ENCODE peak calls at places on chromosomes 12 and 14, in six cellular contexts. T is body of pancreas, E is ovary, A is astrocyte of the spinal cord, R is lower lobe of right lung, U is upper lobe of right lung. P is an unnamed sample.

GRCh38 chr14:93943930-93944329 is 16.8 kb downstream of the FAM181A start:
- DNase-seq in T (no peak), E (no peak), A (no peak), R (no peak), U (no peak), P (no peak)

GRCh38 chr12:2783936-2784600 is 10.7 kb upstream of the FKBP4 start:
- DNase-seq in T (peak; percentile 63), E (peak; percentile 74), A (peak; percentile 37), R (peak; percentile 81), U (peak; percentile 83), P (peak; percentile 58)

GRCh38 chr12:114655934-114656697 is 27.9 kb downstream of the TBX3 start:
- DNase-seq in T (peak; percentile 42), E (peak; percentile 87), A (peak; percentile 93), R (no peak), U (no peak), P (peak; percentile 98)

GRCh38 chr12:62414180-62414579 is 52.4 kb upstream of the MON2 start:
- DNase-seq in T (no peak), E (no peak), A (no peak), R (no peak), U (no peak), P (no peak)

GRCh38 chr12:25135531-25136154 is 59.3 kb downstream of the DNAI7 start:
- DNase-seq in T (no peak), E (no peak), A (peak; percentile 27), R (no peak), U (no peak), P (no peak)

GRCh38 chr12:49865109-49865781 is 22.3 kb upstream of the BCDIN3D start:
- DNase-seq in T (no peak), E (no peak), A (no peak), R (no peak), U (no peak), P (no peak)

GRCh38 chr12:128918481-128918880 is 65.2 kb downstream of the GLT1D1 start:
- DNase-seq in T (no peak), E (no peak), A (no peak), R (no peak), U (no peak), P (no peak)

GRCh38 chr12:118044075-118044474 is 16.9 kb downstream of the WSB2 start:
- DNase-seq in T (no peak), E (no peak), A (no peak), R (no peak), U (no peak), P (no peak)

GRCh38 chr14:84792722-84793410 is 737.1 kb upstream of the FLRT2 start:
- DNase-seq in T (no peak), E (no peak), A (no peak), R (no peak), U (no peak), P (peak; percentile 17)

GRCh38 chr12:122096591-122097149 is 18.1 kb downstream of the MLXIP start:
- DNase-seq in T (peak; percentile 47), E (no peak), A (no peak), R (no peak), U (no peak), P (no peak)

GRCh38 chr14:76870146-76870545 is 43.9 kb downstream of the LRRC74A start:
- DNase-seq in T (peak; percentile 21), E (no peak), A (no peak), R (no peak), U (no peak), P (no peak)

GRCh38 chr14:72443991-72444431 is 449.9 kb downstream of the DPF3 start:
- DNase-seq in T (no peak), E (no peak), A (no peak), R (no peak), U (no peak), P (no peak)

GRCh38 chr14:95123895-95124579 is 33.3 kb downstream of the DICER1 start:
- DNase-seq in T (peak; percentile 18), E (peak; percentile 36), A (no peak), R (no peak), U (no peak), P (no peak)

GRCh38 chr12:58030566-58031279 is 89.4 kb downstream of the ATP23 start:
- DNase-seq in T (no peak), E (no peak), A (no peak), R (no peak), U (no peak), P (peak; percentile 11)

GRCh38 chr12:105946541-105946940 is 192.2 kb downstream of the NUAK1 start:
- DNase-seq in T (no peak), E (no peak), A (peak; percentile 80), R (no peak), U (no peak), P (peak; percentile 42)

GRCh38 chr12:94134226-94134795 is 14.1 kb upstream of the PLXNC1 start:
- DNase-seq in T (no peak), E (no peak), A (peak; percentile 60), R (no peak), U (no peak), P (peak; percentile 84)

GRCh38 chr12:102474438-102475064 is 5.8 kb downstream of the IGF1 start:
- DNase-seq in T (no peak), E (no peak), A (peak; percentile 28), R (no peak), U (no peak), P (peak; percentile 15)

GRCh38 chr14:76603713-76604112 is 157.6 kb upstream of the VASH1 start:
- DNase-seq in T (no peak), E (no peak), A (no peak), R (no peak), U (no peak), P (no peak)

GRCh38 chr12:100790558-100790957 is 4.0 kb upstream of the ANO4 start:
- DNase-seq in T (no peak), E (no peak), A (no peak), R (no peak), U (no peak), P (no peak)

GRCh38 chr14:67260965-67261364 is 19.7 kb downstream of the PALS1 start:
- DNase-seq in T (no peak), E (no peak), A (no peak), R (no peak), U (no peak), P (no peak)

GRCh38 chr12:10749700-10750384 is 26.7 kb upstream of the YBX3 start:
- DNase-seq in T (peak; percentile 89), E (peak; percentile 89), A (peak; percentile 96), R (peak; percentile 51), U (no peak), P (peak; percentile 97)

GRCh38 chr14:100398044-100398443 is 74.9 kb downstream of the SLC25A47 start:
- DNase-seq in T (no peak), E (no peak), A (no peak), R (no peak), U (no peak), P (no peak)

GRCh38 chr12:48157889-48158370 is 615 bp upstream of the ASB8 start:
- DNase-seq in T (no peak), E (no peak), A (no peak), R (no peak), U (no peak), P (no peak)

GRCh38 chr12:64457036-64457435 is 5.1 kb downstream of the TBK1 start:
- DNase-seq in T (no peak), E (no peak), A (no peak), R (no peak), U (no peak), P (peak; percentile 28)

GRCh38 chr12:54948171-54948570 is 36.4 kb downstream of the TESPA1 start:
- DNase-seq in T (no peak), E (no peak), A (no peak), R (no peak), U (no peak), P (no peak)

DNA sequence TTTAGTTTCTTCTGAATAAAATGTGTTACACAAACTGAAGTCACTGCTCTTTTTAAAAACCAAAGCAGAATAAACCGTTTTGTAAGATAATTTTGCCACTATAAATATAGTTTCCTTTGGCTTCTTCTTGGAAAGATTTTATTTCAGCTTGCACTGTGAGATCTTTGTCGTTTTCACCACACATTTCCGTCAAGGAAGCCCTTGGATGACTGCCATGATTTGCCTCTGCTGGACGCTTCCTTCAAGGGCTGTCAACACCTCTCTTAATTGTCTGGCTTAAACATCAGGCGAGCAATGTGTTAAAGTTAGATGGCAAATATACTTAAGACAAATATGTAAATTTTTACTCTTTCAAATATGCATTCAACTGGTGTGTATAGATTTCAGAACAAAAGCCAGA is 624.1 kb downstream of the DIO2 start:
- DNase-seq in T (no peak), E (no peak), A (peak; percentile 68), R (no peak), U (no peak), P (peak; percentile 89)
- TF ChIP-seq CTCF in T (no peak), E (no peak), A (no peak), R (no peak), U (no peak), P (peak; percentile 18)

GRCh38 chr14:39099748-39100147 is 3.3 kb downstream of the SEC23A start:
- DNase-seq in T (no peak), E (no peak), A (no peak), R (no peak), U (no peak), P (no peak)
- H3K4me3 ChIP-seq in T (no peak overlapping the region), E (no peak overlapping the region), A (no peak overlapping the region), R (no peak overlapping the region), U (no peak overlapping the region), P (no peak overlapping the region)

GRCh38 chr12:108109954-108110353 is 19.1 kb upstream of the WSCD2 start:
- DNase-seq in T (no peak), E (no peak), A (no peak), R (no peak), U (no peak), P (no peak)

GRCh38 chr12:108115746-108116125 is 13.4 kb upstream of the WSCD2 start:
- DNase-seq in T (no peak), E (no peak), A (no peak), R (no peak), U (no peak), P (no peak)

GRCh38 chr12:108110844-108111243 is 18.2 kb upstream of the WSCD2 start:
- DNase-seq in T (no peak), E (no peak), A (no peak), R (no peak), U (no peak), P (no peak)

GRCh38 chr12:108115123-108115745 is 13.9 kb upstream of the WSCD2 start:
- DNase-seq in T (no peak), E (no peak), A (no peak), R (no peak), U (no peak), P (no peak)

DNA sequence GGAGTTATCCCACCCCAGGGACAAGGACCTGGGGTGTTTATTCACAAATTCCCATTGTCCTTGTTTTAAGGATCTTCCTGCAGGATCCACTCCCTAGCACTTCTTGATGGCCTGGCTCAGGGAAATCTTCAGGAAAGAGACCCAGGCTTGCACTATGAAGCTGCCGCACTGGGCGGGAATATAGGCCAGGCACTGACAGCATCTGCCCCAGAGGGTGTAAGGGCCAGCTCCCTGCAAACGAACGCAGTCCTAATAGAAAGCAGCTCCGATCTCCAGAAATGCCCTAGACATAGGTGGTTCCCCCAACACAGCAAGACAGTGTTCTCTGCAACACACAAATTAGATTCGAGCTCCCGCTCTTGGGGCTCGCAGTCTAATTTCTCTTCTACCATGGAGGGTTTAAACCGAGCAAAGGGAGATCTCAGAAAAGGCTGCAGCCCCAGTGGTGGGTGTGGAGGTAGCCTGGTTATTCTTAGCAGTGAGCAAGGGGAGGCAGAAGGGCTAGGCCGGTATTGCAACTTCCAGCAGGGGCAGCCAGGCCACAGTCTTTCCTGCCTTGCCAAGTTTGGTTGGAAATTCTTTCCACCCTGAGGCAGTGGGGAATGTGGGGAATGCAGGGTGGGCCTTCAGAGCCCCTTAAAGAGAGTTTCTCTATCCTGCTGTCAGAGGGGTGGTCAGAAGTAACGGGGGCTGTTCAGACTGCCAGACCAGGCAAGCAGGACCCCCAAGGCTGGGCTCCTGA is 16.1 kb upstream of the WSCD2 start:
- DNase-seq in T (no peak), E (no peak), A (no peak), R (no peak), U (no peak), P (no peak)
- TF ChIP-seq CTCF in T (no peak), E (no peak), A (no peak), R (no peak), U (no peak), P (no peak)

GRCh38 chr12:120851444-120851843 is 52.7 kb downstream of the SPPL3 start:
- DNase-seq in T (no peak), E (no peak), A (no peak), R (peak; percentile 48), U (no peak), P (no peak)
- H3K4me3 ChIP-seq in T (no peak overlapping the region), E (no peak overlapping the region), A (no peak overlapping the region), R (no peak overlapping the region), U (no peak overlapping the region), P (no peak overlapping the region)